ENCODE peak calls at places on chromosome X, in four cellular contexts. X is GM23248, K is cardiac fibroblast, N is kidney. M is an unnamed sample.

GRCh38 chrX:38727668-38728067 is 73.6 kb upstream of the MID1IP1 start:
- DNase-seq in X (no peak), K (no peak), N (no peak), M (no peak)

GRCh38 chrX:109862386-109862910 is 129.4 kb upstream of the ACSL4 start:
- DNase-seq in X (no peak), K (no peak), N (no peak), M (no peak)

GRCh38 chrX:19724409-19724808 is 163.0 kb downstream of the SH3KBP1 start:
- DNase-seq in X (no peak), K (no peak), N (no peak), M (no peak)

GRCh38 chrX:153688071-153688470 is 345 bp downstream of the SLC6A8 start:
- DNase-seq in X (peak), K (no peak), N (peak), M (no peak)

GRCh38 chrX:18983711-18984380 is at the start of gene PHKA2:
- DNase-seq in X (peak), K (peak), N (peak), M (peak)

GRCh38 chrX:37825225-37825842 is 22.0 kb downstream of the DYNLT3 start:
- DNase-seq in X (peak), K (peak), N (no peak), M (peak)

GRCh38 chrX:43002526-43003203 is 224.7 kb upstream of the PPP1R2C start:
- DNase-seq in X (no peak), K (no peak), N (no peak), M (no peak)

GRCh38 chrX:148670277-148670676 is 169.9 kb downstream of the AFF2 start:
- DNase-seq in X (no peak), K (no peak), N (no peak), M (no peak)

GRCh38 chrX:39639871-39640270 is 457.9 kb downstream of the BCOR start:
- DNase-seq in X (no peak), K (peak), N (no peak), M (no peak)

GRCh38 chrX:110851780-110852179 is 56.2 kb upstream of the CHRDL1 start:
- DNase-seq in X (peak), K (peak), N (no peak), M (no peak)

GRCh38 chrX:123311486-123311885 is 127.4 kb downstream of the GRIA3 start:
- DNase-seq in X (no peak), K (no peak), N (no peak), M (no peak)